ENCODE peak calls at places on chromosomes 7 and 10, in four cellular contexts. U is NCI-H1930, Z is nucleus accumbens, M is spleen. O is an unnamed sample.
A peak's percentile ranks its signal among the peaks of the same experiment; 100 is the strongest.

GRCh38 chr7:128458956-128459355 is 3.3 kb downstream of the HILPDA start:
- DNase-seq in U (no peak), Z (no peak), M (no peak), O (no peak)

GRCh38 chr7:111198255-111198654 is 107.3 kb downstream of the LRRN3 start:
- DNase-seq in U (no peak), Z (no peak), M (no peak), O (no peak)

GRCh38 chr10:102641398-102641797 is 2.9 kb upstream of the TRIM8 start:
- DNase-seq in U (no peak), Z (no peak), M (no peak), O (no peak)

GRCh38 chr10:16606421-16606820 is 84.7 kb upstream of the C1QL3 start:
- DNase-seq in U (no peak), Z (no peak), M (no peak), O (no peak)

GRCh38 chr10:124709862-124710261 is 34.3 kb downstream of the FAM53B start:
- DNase-seq in U (no peak), Z (no peak), M (peak; percentile 79), O (no peak)

GRCh38 chr7:12158334-12159060 is 52.6 kb upstream of the TMEM106B start:
- DNase-seq in U (no peak), Z (no peak), M (no peak), O (no peak)

GRCh38 chr10:113329121-113329596 is 223.7 kb upstream of the HABP2 start:
- DNase-seq in U (no peak), Z (no peak), M (no peak), O (no peak)

GRCh38 chr10:124619195-124619594 is 125.0 kb downstream of the FAM53B start:
- DNase-seq in U (no peak), Z (no peak), M (no peak), O (peak; percentile 80)

GRCh38 chr7:2905500-2905899 is 61.4 kb upstream of the GNA12 start:
- DNase-seq in U (no peak), Z (no peak), M (no peak), O (no peak)

GRCh38 chr10:16737420-16737819 is 79.8 kb downstream of the RSU1 start:
- DNase-seq in U (no peak), Z (no peak), M (no peak), O (no peak)

GRCh38 chr10:99929360-99929759 is 80.4 kb downstream of the DNMBP start:
- DNase-seq in U (no peak), Z (no peak), M (no peak), O (no peak)

GRCh38 chr10:32039745-32040144 is 16.5 kb downstream of the KIF5B start:
- DNase-seq in U (no peak), Z (no peak), M (no peak), O (no peak)

GRCh38 chr7:53315986-53316385 is 280.6 kb downstream of the POM121L12 start:
- DNase-seq in U (no peak), Z (no peak), M (no peak), O (no peak)

GRCh38 chr7:157961731-157962457 is 625.1 kb downstream of the DNAJB6 start:
- DNase-seq in U (no peak), Z (no peak), M (peak; percentile 54), O (no peak)

GRCh38 chr7:99560834-99561734 is 2.6 kb downstream of the ZNF655 start:
- DNase-seq in U (no peak), Z (no peak), M (no peak), O (no peak)

GRCh38 chr7:151436446-151437162 is 3.3 kb downstream of the CRYGN start:
- DNase-seq in U (no peak), Z (no peak), M (no peak), O (no peak)

GRCh38 chr10:27893320-27894014 is 105.4 kb downstream of the ODAD2 start:
- DNase-seq in U (no peak), Z (no peak), M (no peak), O (no peak)

GRCh38 chr7:43385856-43386255 is 197.1 kb upstream of the STK17A start:
- DNase-seq in U (no peak), Z (no peak), M (no peak), O (no peak)

GRCh38 chr10:54415483-54415882 is 385.5 kb downstream of the PCDH15 start:
- DNase-seq in U (no peak), Z (no peak), M (no peak), O (no peak)

GRCh38 chr10:43286076-43286805 is 19.4 kb upstream of the RASGEF1A start:
- DNase-seq in U (no peak), Z (no peak), M (peak; percentile 76), O (no peak)

GRCh38 chr7:120926943-120927346 is 23.6 kb upstream of the ING3 start:
- DNase-seq in U (no peak), Z (no peak), M (no peak), O (no peak)

GRCh38 chr10:76874896-76875295 is 762.7 kb downstream of the KCNMA1 start:
- DNase-seq in U (no peak), Z (no peak), M (no peak), O (no peak)

GRCh38 chr7:44242091-44242490 is 41.3 kb downstream of the YKT6 start:
- DNase-seq in U (no peak), Z (no peak), M (no peak), O (no peak)

GRCh38 chr10:68167271-68167670 is 58.0 kb downstream of the MYPN start:
- DNase-seq in U (no peak), Z (no peak), M (no peak), O (no peak)

GRCh38 chr7:25832456-25832855 is 319.5 kb upstream of the NFE2L3 start:
- DNase-seq in U (no peak), Z (no peak), M (no peak), O (no peak)

GRCh38 chr10:5622186-5622585 is 44.2 kb downstream of the ASB13 start:
- DNase-seq in U (no peak), Z (no peak), M (peak; percentile 35), O (no peak)

GRCh38 chr10:87559392-87559791 is 54.7 kb downstream of the MINPP1 start:
- DNase-seq in U (no peak), Z (no peak), M (no peak), O (no peak)

GRCh38 chr10:43981232-43981631 is 332.6 kb upstream of the ZNF32 start:
- DNase-seq in U (no peak), Z (no peak), M (no peak), O (no peak)

O was measured in prostate gland.